ENCODE peak calls at places on chromosomes 4 and X, in six cellular contexts. One of them, this sample, is unnamed.

GRCh38 chr4:7967501-7968261 is 28.0 kb upstream of the AFAP1 start:
- DNase-seq in SHP77: no peak
- DNase-seq in progenitor cell of endocrine pancreas: no peak
- DNase-seq in kidney glomerular epithelial cell: no peak
- DNase-seq in GM04504: no peak
- DNase-seq in stimulated activated CD4-positive, alpha-beta T cell treated with anti-CD3 and anti-CD28 coated beads, Interleukin-4, amount 100 ng/mL, for 4 hours: no peak
- DNase-seq in this sample: no peak

GRCh38 chrX:9110808-9111207 is 76.9 kb upstream of the FAM9B start:
- DNase-seq in kidney glomerular epithelial cell: no peak
- DNase-seq in SHP77: no peak
- DNase-seq in stimulated activated CD4-positive, alpha-beta T cell treated with anti-CD3 and anti-CD28 coated beads, Interleukin-4, amount 100 ng/mL, for 4 hours: no peak
- DNase-seq in GM04504: no peak
- DNase-seq in progenitor cell of endocrine pancreas: no peak
- DNase-seq in this sample: no peak

GRCh38 chrX:24169211-24169610 is 19.7 kb downstream of the ZFX start:
- DNase-seq in stimulated activated CD4-positive, alpha-beta T cell treated with anti-CD3 and anti-CD28 coated beads, Interleukin-4, amount 100 ng/mL, for 4 hours: no peak
- DNase-seq in kidney glomerular epithelial cell: no peak
- DNase-seq in GM04504: no peak
- DNase-seq in SHP77: no peak
- DNase-seq in progenitor cell of endocrine pancreas: no peak
- DNase-seq in this sample: no peak

GRCh38 chr4:133839326-133839725 is 362.3 kb downstream of the PABPC4L start:
- DNase-seq in kidney glomerular epithelial cell: no peak
- DNase-seq in stimulated activated CD4-positive, alpha-beta T cell treated with anti-CD3 and anti-CD28 coated beads, Interleukin-4, amount 100 ng/mL, for 4 hours: no peak
- DNase-seq in progenitor cell of endocrine pancreas: no peak
- DNase-seq in SHP77: no peak
- DNase-seq in GM04504: no peak
- DNase-seq in this sample: no peak

GRCh38 chr4:7021930-7022658 is 21.1 kb upstream of the TADA2B start:
- DNase-seq in progenitor cell of endocrine pancreas: no peak
- DNase-seq in kidney glomerular epithelial cell: peak; percentile 90
- DNase-seq in SHP77: no peak
- DNase-seq in stimulated activated CD4-positive, alpha-beta T cell treated with anti-CD3 and anti-CD28 coated beads, Interleukin-4, amount 100 ng/mL, for 4 hours: no peak
- DNase-seq in GM04504: peak; percentile 82
- DNase-seq in this sample: peak; percentile 58

GRCh38 chr4:114286275-114286674 is 306.8 kb upstream of the ARSJ start:
- DNase-seq in stimulated activated CD4-positive, alpha-beta T cell treated with anti-CD3 and anti-CD28 coated beads, Interleukin-4, amount 100 ng/mL, for 4 hours: no peak
- DNase-seq in SHP77: no peak
- DNase-seq in progenitor cell of endocrine pancreas: no peak
- DNase-seq in GM04504: no peak
- DNase-seq in kidney glomerular epithelial cell: no peak
- DNase-seq in this sample: peak; percentile 85

GRCh38 chrX:49171752-49172279 is at the start of gene PLP2:
- DNase-seq in stimulated activated CD4-positive, alpha-beta T cell treated with anti-CD3 and anti-CD28 coated beads, Interleukin-4, amount 100 ng/mL, for 4 hours: peak; percentile 77
- DNase-seq in GM04504: no peak
- DNase-seq in kidney glomerular epithelial cell: peak; percentile 38
- DNase-seq in progenitor cell of endocrine pancreas: no peak
- DNase-seq in SHP77: peak; percentile 10
- DNase-seq in this sample: no peak

GRCh38 chr4:16222957-16223527 is 3.2 kb downstream of the TAPT1 start:
- DNase-seq in stimulated activated CD4-positive, alpha-beta T cell treated with anti-CD3 and anti-CD28 coated beads, Interleukin-4, amount 100 ng/mL, for 4 hours: no peak
- DNase-seq in progenitor cell of endocrine pancreas: no peak
- DNase-seq in GM04504: no peak
- DNase-seq in kidney glomerular epithelial cell: no peak
- DNase-seq in SHP77: no peak
- DNase-seq in this sample: no peak

GRCh38 chrX:115968436-115969252 is 201.9 kb upstream of the AGTR2 start:
- DNase-seq in GM04504: no peak
- DNase-seq in progenitor cell of endocrine pancreas: peak; percentile 64
- DNase-seq in stimulated activated CD4-positive, alpha-beta T cell treated with anti-CD3 and anti-CD28 coated beads, Interleukin-4, amount 100 ng/mL, for 4 hours: no peak
- DNase-seq in SHP77: peak; percentile 68
- DNase-seq in kidney glomerular epithelial cell: peak; percentile 25
- DNase-seq in this sample: no peak